ENCODE peak calls at places on chromosomes 6 and 20, in six cellular contexts. J is posterior vena cava; Y is neural crest cell; K is activated effector memory CD4-positive, alpha-beta T cell treated with Interleukin-2 at 50 U/mL for 16 hours; A is HTR-8/SVneo; I is GM12878. X is an unnamed sample.

GRCh38 chr20:46011631-46012482 is 3.1 kb downstream of the MMP9 start:
- DNase-seq in Y (no peak), I (no peak), J (peak), A (no peak), K (no peak), X (no peak)

GRCh38 chr6:107400748-107401147 is 58.6 kb downstream of the PDSS2 start:
- DNase-seq in I (no peak), K (no peak), J (no peak), A (no peak), Y (no peak), X (no peak)

GRCh38 chr6:28282923-28283322 is 1.6 kb downstream of the PGBD1 start:
- DNase-seq in Y (no peak), J (no peak), I (no peak), A (no peak), K (no peak), X (no peak)

GRCh38 chr6:144215402-144215931 is 65.2 kb downstream of the STX11 start:
- DNase-seq in J (no peak), I (peak), A (peak), K (peak), Y (no peak), X (peak)

GRCh38 chr6:42335896-42336295 is 115.8 kb downstream of the TRERF1 start:
- DNase-seq in Y (no peak), A (no peak), K (no peak), I (no peak), J (no peak), X (no peak)

GRCh38 chr6:145245119-145245518 is 490.2 kb downstream of the EPM2A start:
- DNase-seq in A (no peak), Y (no peak), J (no peak), K (no peak), I (no peak), X (no peak)

GRCh38 chr6:69816569-69816968 is 19.8 kb upstream of the LMBRD1 start:
- DNase-seq in K (no peak), J (no peak), Y (no peak), I (no peak), A (no peak), X (no peak)

GRCh38 chr6:34964564-34964963 is 75.5 kb downstream of the ANKS1A start:
- DNase-seq in A (no peak), J (no peak), I (no peak), K (no peak), Y (no peak), X (no peak)

GRCh38 chr6:21999012-21999528 is 297.8 kb downstream of the PRL start:
- DNase-seq in A (peak), K (no peak), I (no peak), J (no peak), Y (no peak), X (no peak)

GRCh38 chr6:41462980-41463930 is 82.9 kb upstream of the FOXP4 start:
- DNase-seq in Y (peak), A (peak), K (no peak), J (peak), I (no peak), X (peak)

GRCh38 chr6:73854998-73855718 is 159.2 kb downstream of the CD109 start:
- DNase-seq in I (no peak), A (peak), Y (peak), K (no peak), J (no peak), X (no peak)

GRCh38 chr6:113858605-113859348 is 1.6 kb downstream of the MARCKS start:
- DNase-seq in J (peak), K (peak), Y (peak), A (peak), I (peak), X (peak)

GRCh38 chr20:47764154-47764734 is 21.0 kb downstream of the SULF2 start:
- DNase-seq in Y (no peak), K (no peak), A (no peak), J (no peak), I (no peak), X (no peak)

GRCh38 chr20:21235713-21236445 is 67.3 kb upstream of the XRN2 start:
- DNase-seq in J (no peak), A (peak), K (peak), Y (peak), I (no peak), X (peak)

GRCh38 chr6:121086876-121087275 is 247.4 kb downstream of the TBC1D32 start:
- DNase-seq in A (no peak), Y (no peak), J (no peak), K (no peak), I (no peak), X (no peak)

GRCh38 chr6:40891131-40891530 is 147.9 kb downstream of the UNC5CL start:
- DNase-seq in Y (no peak), K (no peak), A (no peak), I (no peak), J (no peak), X (no peak)